ENCODE peak calls at places on chromosomes 1 and 21, in nine cellular contexts. One of them, this sample, is unnamed.
A peak's percentile ranks its signal among the peaks of the same experiment; 100 is the strongest.

GRCh38 chr1:82762829-82763532 is 962.2 kb downstream of the ADGRL2 start:
- DNase-seq in CD8-positive, alpha-beta memory T cell: no peak
- DNase-seq in CD8-positive, alpha-beta T cell: no peak
- DNase-seq in IMR-90: no peak
- DNase-seq in esophagus muscularis mucosa: no peak
- DNase-seq in right cardiac atrium: no peak
- DNase-seq in esophagus squamous epithelium: no peak
- DNase-seq in MM.1S: no peak
- DNase-seq in lower lobe of right lung: no peak
- DNase-seq in this sample: no peak

GRCh38 chr1:206684478-206685255 is at the start of gene MAPKAPK2:
- DNase-seq in MM.1S: peak; percentile 82
- DNase-seq in CD8-positive, alpha-beta T cell: peak; percentile 76
- DNase-seq in lower lobe of right lung: peak; percentile 88
- DNase-seq in esophagus muscularis mucosa: peak; percentile 97
- DNase-seq in CD8-positive, alpha-beta memory T cell: peak; percentile 70
- DNase-seq in right cardiac atrium: peak; percentile 83
- DNase-seq in IMR-90: peak; percentile 61
- DNase-seq in esophagus squamous epithelium: peak; percentile 54
- DNase-seq in this sample: no peak

GRCh38 chr1:41493117-41493536 is 8.6 kb upstream of the EDN2 start:
- DNase-seq in right cardiac atrium: no peak
- DNase-seq in MM.1S: no peak
- DNase-seq in esophagus squamous epithelium: no peak
- DNase-seq in esophagus muscularis mucosa: no peak
- DNase-seq in lower lobe of right lung: no peak
- DNase-seq in CD8-positive, alpha-beta T cell: no peak
- DNase-seq in IMR-90: peak; percentile 95
- DNase-seq in CD8-positive, alpha-beta memory T cell: no peak
- DNase-seq in this sample: no peak

GRCh38 chr1:54547601-54548388 is at the start of gene ACOT11:
- DNase-seq in right cardiac atrium: peak; percentile 87
- DNase-seq in esophagus muscularis mucosa: no peak
- DNase-seq in IMR-90: peak; percentile 66
- DNase-seq in esophagus squamous epithelium: no peak
- DNase-seq in lower lobe of right lung: peak; percentile 77
- DNase-seq in CD8-positive, alpha-beta memory T cell: no peak
- DNase-seq in CD8-positive, alpha-beta T cell: no peak
- DNase-seq in MM.1S: no peak
- DNase-seq in this sample: peak; percentile 85

GRCh38 chr1:162633327-162633762 is 1.1 kb downstream of the DDR2 start:
- DNase-seq in MM.1S: peak; percentile 89
- DNase-seq in right cardiac atrium: no peak
- DNase-seq in lower lobe of right lung: no peak
- DNase-seq in CD8-positive, alpha-beta memory T cell: no peak
- DNase-seq in esophagus squamous epithelium: no peak
- DNase-seq in IMR-90: peak; percentile 59
- DNase-seq in esophagus muscularis mucosa: no peak
- DNase-seq in CD8-positive, alpha-beta T cell: no peak
- DNase-seq in this sample: no peak

GRCh38 chr21:32597205-32597604 is 11.9 kb upstream of the TCP10L start:
- DNase-seq in esophagus muscularis mucosa: no peak
- DNase-seq in right cardiac atrium: no peak
- DNase-seq in CD8-positive, alpha-beta T cell: no peak
- DNase-seq in IMR-90: peak; percentile 95
- DNase-seq in lower lobe of right lung: no peak
- DNase-seq in CD8-positive, alpha-beta memory T cell: no peak
- DNase-seq in MM.1S: no peak
- DNase-seq in esophagus squamous epithelium: no peak
- DNase-seq in this sample: no peak

GRCh38 chr1:29912413-29912812 is 676.1 kb downstream of the PTPRU start:
- DNase-seq in esophagus muscularis mucosa: no peak
- DNase-seq in CD8-positive, alpha-beta T cell: no peak
- DNase-seq in right cardiac atrium: no peak
- DNase-seq in IMR-90: peak; percentile 54
- DNase-seq in MM.1S: no peak
- DNase-seq in CD8-positive, alpha-beta memory T cell: no peak
- DNase-seq in lower lobe of right lung: no peak
- DNase-seq in esophagus squamous epithelium: no peak
- DNase-seq in this sample: no peak

GRCh38 chr1:94296018-94296417 is 58.6 kb upstream of the ARHGAP29 start:
- DNase-seq in MM.1S: no peak
- DNase-seq in CD8-positive, alpha-beta memory T cell: no peak
- DNase-seq in esophagus squamous epithelium: no peak
- DNase-seq in esophagus muscularis mucosa: peak; percentile 50
- DNase-seq in right cardiac atrium: no peak
- DNase-seq in IMR-90: peak; percentile 84
- DNase-seq in CD8-positive, alpha-beta T cell: no peak
- DNase-seq in lower lobe of right lung: no peak
- DNase-seq in this sample: no peak

GRCh38 chr1:18109756-18110597 is 2.4 kb downstream of the IGSF21 start:
- DNase-seq in MM.1S: no peak
- DNase-seq in lower lobe of right lung: no peak
- DNase-seq in CD8-positive, alpha-beta memory T cell: no peak
- DNase-seq in CD8-positive, alpha-beta T cell: no peak
- DNase-seq in right cardiac atrium: peak; percentile 49
- DNase-seq in esophagus muscularis mucosa: no peak
- DNase-seq in IMR-90: no peak
- DNase-seq in esophagus squamous epithelium: no peak
- DNase-seq in this sample: no peak

GRCh38 chr1:18112611-18113010 is 5.0 kb downstream of the IGSF21 start:
- DNase-seq in lower lobe of right lung: no peak
- DNase-seq in IMR-90: no peak
- DNase-seq in esophagus squamous epithelium: no peak
- DNase-seq in CD8-positive, alpha-beta memory T cell: no peak
- DNase-seq in right cardiac atrium: no peak
- DNase-seq in CD8-positive, alpha-beta T cell: no peak
- DNase-seq in MM.1S: no peak
- DNase-seq in esophagus muscularis mucosa: no peak
- DNase-seq in this sample: no peak

GRCh38 chr1:18110598-18110939 is 3.0 kb downstream of the IGSF21 start:
- DNase-seq in esophagus squamous epithelium: no peak
- DNase-seq in lower lobe of right lung: no peak
- DNase-seq in CD8-positive, alpha-beta memory T cell: no peak
- DNase-seq in MM.1S: no peak
- DNase-seq in CD8-positive, alpha-beta T cell: no peak
- DNase-seq in right cardiac atrium: peak; percentile 26
- DNase-seq in IMR-90: no peak
- DNase-seq in esophagus muscularis mucosa: no peak
- DNase-seq in this sample: no peak

GRCh38 chr1:18111605-18112297 is 4.2 kb downstream of the IGSF21 start:
- DNase-seq in MM.1S: no peak
- DNase-seq in esophagus squamous epithelium: no peak
- DNase-seq in right cardiac atrium: no peak
- DNase-seq in lower lobe of right lung: no peak
- DNase-seq in CD8-positive, alpha-beta T cell: no peak
- DNase-seq in IMR-90: no peak
- DNase-seq in CD8-positive, alpha-beta memory T cell: no peak
- DNase-seq in esophagus muscularis mucosa: no peak
- DNase-seq in this sample: no peak

DNA sequence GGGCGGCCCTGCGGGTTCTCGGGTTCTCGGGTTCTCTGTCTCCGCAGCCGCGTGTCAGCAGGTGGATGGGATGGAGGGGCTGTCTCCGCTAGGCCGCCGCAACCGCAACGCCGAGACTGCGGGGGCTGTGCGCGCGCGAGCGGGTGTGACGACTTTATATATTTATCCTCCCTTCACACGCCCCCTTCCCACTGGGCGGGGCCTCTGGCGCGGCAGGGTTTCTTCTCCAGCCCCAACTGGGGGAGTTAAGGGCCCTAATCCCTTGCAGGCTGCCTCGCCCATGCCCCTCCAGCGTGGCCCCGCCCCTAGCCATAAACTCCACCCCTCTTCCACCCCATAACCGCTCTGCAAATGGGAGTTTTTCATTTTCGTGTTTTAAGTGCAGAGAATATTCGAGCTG is 3.4 kb downstream of the IGSF21 start:
- DNase-seq in MM.1S: no peak
- DNase-seq in CD8-positive, alpha-beta T cell: no peak
- DNase-seq in esophagus muscularis mucosa: no peak
- DNase-seq in esophagus squamous epithelium: no peak
- DNase-seq in CD8-positive, alpha-beta memory T cell: no peak
- DNase-seq in IMR-90: no peak
- DNase-seq in lower lobe of right lung: no peak
- DNase-seq in right cardiac atrium: peak; percentile 28
- DNase-seq in this sample: no peak
- H3K4me3 ChIP-seq in MM.1S: no peak overlapping the region
- H3K4me3 ChIP-seq in CD8-positive, alpha-beta T cell: no peak overlapping the region
- H3K4me3 ChIP-seq in esophagus muscularis mucosa: peak overlapping the region; percentile 47
- H3K4me3 ChIP-seq in esophagus squamous epithelium: no peak overlapping the region
- H3K4me3 ChIP-seq in CD8-positive, alpha-beta memory T cell: no peak overlapping the region
- H3K4me3 ChIP-seq in IMR-90: no peak overlapping the region
- H3K4me3 ChIP-seq in lower lobe of right lung: peak overlapping the region; percentile 22
- H3K4me3 ChIP-seq in right cardiac atrium: peak overlapping the region; percentile 33
- H3K4me3 ChIP-seq in this sample: peak overlapping the region; percentile 19

DNA sequence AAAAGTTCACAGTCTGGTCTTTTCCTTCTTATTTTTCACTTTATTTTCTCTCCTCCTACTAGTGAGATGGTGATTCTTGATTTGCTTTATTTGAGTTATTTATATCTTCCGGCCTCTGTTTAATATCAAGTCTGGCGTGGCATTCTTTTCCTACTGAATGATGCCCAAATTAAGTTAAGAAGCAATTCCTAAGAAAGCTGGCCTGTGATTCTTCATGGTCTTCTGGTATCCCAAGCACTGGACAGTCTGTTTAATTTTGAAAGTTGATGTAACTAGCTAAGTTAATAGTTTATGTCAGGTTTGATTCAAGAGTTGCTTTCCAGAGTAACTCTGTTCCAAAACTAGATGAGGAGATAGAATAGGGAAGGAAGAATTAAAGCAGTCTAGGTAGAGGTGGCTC is 9.2 kb upstream of the ENAH start:
- DNase-seq in right cardiac atrium: no peak
- DNase-seq in CD8-positive, alpha-beta T cell: no peak
- DNase-seq in IMR-90: no peak
- DNase-seq in lower lobe of right lung: no peak
- DNase-seq in esophagus squamous epithelium: no peak
- DNase-seq in CD8-positive, alpha-beta memory T cell: no peak
- DNase-seq in MM.1S: no peak
- DNase-seq in esophagus muscularis mucosa: no peak
- DNase-seq in this sample: no peak
- H3K4me1 ChIP-seq in right cardiac atrium: no peaks in the 10 kb centered on the region
- H3K4me1 ChIP-seq in CD8-positive, alpha-beta T cell: no peaks in the 10 kb centered on the region
- H3K4me1 ChIP-seq in IMR-90: peaks cover 10% of the 10 kb centered on the region
- H3K4me1 ChIP-seq in lower lobe of right lung: peaks cover 8% of the 10 kb centered on the region
- H3K4me1 ChIP-seq in esophagus squamous epithelium: no peaks in the 10 kb centered on the region
- H3K4me1 ChIP-seq in CD8-positive, alpha-beta memory T cell: no peaks in the 10 kb centered on the region
- H3K4me1 ChIP-seq in MM.1S: peaks cover 12% of the 10 kb centered on the region
- H3K4me1 ChIP-seq in esophagus muscularis mucosa: peaks cover 41% of the 10 kb centered on the region
- H3K4me1 ChIP-seq in this sample: peaks cover 6% of the 10 kb centered on the region

DNA sequence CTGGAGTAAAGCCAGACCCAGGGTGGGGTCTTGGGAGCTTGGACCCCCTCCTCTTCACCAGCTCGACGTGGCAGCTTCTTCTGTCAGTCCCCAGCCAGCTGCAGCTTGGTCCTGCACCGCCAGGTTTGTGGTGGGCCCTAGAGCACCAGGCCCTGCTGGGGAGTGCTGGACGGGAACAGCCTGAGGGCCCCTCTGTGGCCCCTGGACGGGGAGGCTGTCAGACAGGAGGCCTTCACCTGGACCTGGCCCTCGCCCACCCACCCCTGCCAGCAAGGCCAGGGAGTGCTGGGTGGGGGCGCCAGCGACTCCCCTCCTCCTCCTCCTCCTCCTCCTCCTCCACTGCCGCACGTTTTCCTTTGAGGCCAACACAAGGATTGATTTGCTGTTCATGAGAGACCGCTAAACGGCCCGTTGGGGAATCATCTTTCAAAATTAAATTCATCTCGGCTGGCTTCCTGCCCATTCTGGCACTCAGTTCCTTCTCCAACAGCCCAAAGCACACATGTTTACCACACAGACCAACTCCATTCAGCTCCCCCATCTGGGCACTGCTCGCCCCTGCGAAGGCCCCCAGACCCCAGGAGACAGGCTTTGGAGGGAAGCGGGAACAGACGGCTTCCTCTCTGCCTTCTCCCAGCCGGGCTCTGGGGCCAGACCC is 1.0 kb downstream of the MEGF6 start:
- DNase-seq in esophagus muscularis mucosa: no peak
- DNase-seq in MM.1S: no peak
- DNase-seq in IMR-90: no peak
- DNase-seq in esophagus squamous epithelium: no peak
- DNase-seq in right cardiac atrium: no peak
- DNase-seq in lower lobe of right lung: no peak
- DNase-seq in CD8-positive, alpha-beta memory T cell: no peak
- DNase-seq in CD8-positive, alpha-beta T cell: no peak
- DNase-seq in this sample: no peak
- H3K4me3 ChIP-seq in esophagus muscularis mucosa: peak overlapping the region; percentile 61
- H3K4me3 ChIP-seq in MM.1S: no peak overlapping the region
- H3K4me3 ChIP-seq in IMR-90: no peak overlapping the region
- H3K4me3 ChIP-seq in esophagus squamous epithelium: no peak overlapping the region
- H3K4me3 ChIP-seq in right cardiac atrium: no peak overlapping the region
- H3K4me3 ChIP-seq in lower lobe of right lung: peak overlapping the region; percentile 61
- H3K4me3 ChIP-seq in CD8-positive, alpha-beta memory T cell: no peak overlapping the region
- H3K4me3 ChIP-seq in CD8-positive, alpha-beta T cell: peak overlapping the region; percentile 35
- H3K4me3 ChIP-seq in this sample: peak overlapping the region; percentile 38

GRCh38 chr1:234845836-234846235 is 235.9 kb upstream of the IRF2BP2 start:
- DNase-seq in lower lobe of right lung: no peak
- DNase-seq in MM.1S: no peak
- DNase-seq in CD8-positive, alpha-beta memory T cell: no peak
- DNase-seq in CD8-positive, alpha-beta T cell: no peak
- DNase-seq in IMR-90: no peak
- DNase-seq in esophagus squamous epithelium: no peak
- DNase-seq in right cardiac atrium: no peak
- DNase-seq in esophagus muscularis mucosa: no peak
- DNase-seq in this sample: no peak

GRCh38 chr1:234842726-234843641 is 233.0 kb upstream of the IRF2BP2 start:
- DNase-seq in CD8-positive, alpha-beta memory T cell: peak; percentile 15
- DNase-seq in CD8-positive, alpha-beta T cell: peak; percentile 65
- DNase-seq in esophagus muscularis mucosa: no peak
- DNase-seq in MM.1S: no peak
- DNase-seq in IMR-90: peak; percentile 27
- DNase-seq in esophagus squamous epithelium: no peak
- DNase-seq in right cardiac atrium: peak; percentile 80
- DNase-seq in lower lobe of right lung: no peak
- DNase-seq in this sample: no peak

GRCh38 chr1:234841710-234842231 is 231.8 kb upstream of the IRF2BP2 start:
- DNase-seq in CD8-positive, alpha-beta T cell: no peak
- DNase-seq in esophagus muscularis mucosa: no peak
- DNase-seq in IMR-90: peak; percentile 30
- DNase-seq in lower lobe of right lung: peak; percentile 63
- DNase-seq in right cardiac atrium: no peak
- DNase-seq in MM.1S: no peak
- DNase-seq in esophagus squamous epithelium: no peak
- DNase-seq in CD8-positive, alpha-beta memory T cell: no peak
- DNase-seq in this sample: no peak

GRCh38 chr1:234845097-234845660 is 235.2 kb upstream of the IRF2BP2 start:
- DNase-seq in esophagus muscularis mucosa: no peak
- DNase-seq in right cardiac atrium: no peak
- DNase-seq in IMR-90: no peak
- DNase-seq in CD8-positive, alpha-beta T cell: peak; percentile 69
- DNase-seq in esophagus squamous epithelium: no peak
- DNase-seq in lower lobe of right lung: no peak
- DNase-seq in CD8-positive, alpha-beta memory T cell: peak; percentile 21
- DNase-seq in MM.1S: peak; percentile 91
- DNase-seq in this sample: no peak

DNA sequence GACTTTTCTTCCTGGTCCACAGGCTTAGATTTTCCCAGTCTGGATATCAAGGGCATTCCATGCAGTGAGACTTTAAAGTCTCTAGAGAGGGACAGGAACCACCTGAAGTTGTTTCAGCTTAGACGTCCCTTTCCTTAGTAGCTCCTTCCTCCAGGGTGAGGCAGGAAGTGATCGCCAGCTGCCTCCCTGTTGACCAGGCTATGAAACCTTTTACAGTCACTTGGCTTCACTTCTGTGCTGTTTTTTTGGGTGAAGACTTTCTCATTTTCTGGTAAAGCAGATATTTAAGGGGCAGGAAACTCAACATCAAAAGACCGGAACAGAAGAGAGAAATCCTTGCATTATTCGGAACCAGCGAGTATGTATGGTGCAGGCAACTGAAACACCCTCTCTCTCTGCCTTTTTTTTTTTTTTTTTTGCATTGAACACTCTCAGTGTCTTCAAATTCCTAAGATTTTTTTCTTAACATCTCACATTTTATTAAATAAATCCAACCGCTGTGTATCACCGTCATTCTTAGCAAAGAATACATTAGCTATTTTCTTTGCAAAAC is 234.6 kb upstream of the IRF2BP2 start:
- DNase-seq in esophagus squamous epithelium: no peak
- DNase-seq in IMR-90: peak; percentile 64
- DNase-seq in CD8-positive, alpha-beta T cell: no peak
- DNase-seq in esophagus muscularis mucosa: no peak
- DNase-seq in right cardiac atrium: no peak
- DNase-seq in MM.1S: peak; percentile 61
- DNase-seq in CD8-positive, alpha-beta memory T cell: no peak
- DNase-seq in lower lobe of right lung: no peak
- DNase-seq in this sample: no peak
- H3K4me1 ChIP-seq in esophagus squamous epithelium: peaks cover 3% of the 10 kb centered on the region
- H3K4me1 ChIP-seq in IMR-90: peaks cover 10% of the 10 kb centered on the region
- H3K4me1 ChIP-seq in CD8-positive, alpha-beta T cell: peaks cover 47% of the 10 kb centered on the region
- H3K4me1 ChIP-seq in esophagus muscularis mucosa: peaks cover 6% of the 10 kb centered on the region
- H3K4me1 ChIP-seq in right cardiac atrium: peaks cover 6% of the 10 kb centered on the region
- H3K4me1 ChIP-seq in MM.1S: peaks cover 22% of the 10 kb centered on the region
- H3K4me1 ChIP-seq in CD8-positive, alpha-beta memory T cell: peaks cover 49% of the 10 kb centered on the region
- H3K4me1 ChIP-seq in lower lobe of right lung: peaks cover 46% of the 10 kb centered on the region
- H3K4me1 ChIP-seq in this sample: peaks cover 7% of the 10 kb centered on the region